ENCODE peak calls at places on chromosome 14, in four cellular contexts. Z is adrenal gland, D is tibial nerve, F is AG09309. G is an unnamed sample.

GRCh38 chr14:60721331-60722162 is 2.6 kb downstream of the SIX4 start:
- DNase-seq in Z (peak; percentile 57), D (no peak), F (no peak), G (no peak)

GRCh38 chr14:68757618-68758081 is 35.2 kb downstream of the ZFP36L1 start:
- DNase-seq in Z (peak; percentile 54), D (peak; percentile 42), F (no peak), G (no peak)

GRCh38 chr14:77145975-77146740 is 4.6 kb upstream of the ZDHHC22 start:
- DNase-seq in Z (no peak), D (no peak), F (no peak), G (no peak)

GRCh38 chr14:77120771-77121743 is 20.5 kb downstream of the ZDHHC22 start:
- DNase-seq in Z (peak; percentile 48), D (no peak), F (no peak), G (no peak)

GRCh38 chr14:29906256-29906885 is 21.3 kb downstream of the PRKD1 start:
- DNase-seq in Z (no peak), D (no peak), F (no peak), G (no peak)

GRCh38 chr14:66070542-66071319 is 415.4 kb upstream of the CCDC196 start:
- DNase-seq in Z (peak; percentile 60), D (peak; percentile 33), F (no peak), G (no peak)

GRCh38 chr14:42222924-42223471 is 616.3 kb downstream of the LRFN5 start:
- DNase-seq in Z (no peak), D (peak; percentile 25), F (peak; percentile 44), G (peak; percentile 49)

GRCh38 chr14:103561381-103562134 is 899 bp downstream of the BAG5 start:
- DNase-seq in Z (no peak), D (no peak), F (no peak), G (peak; percentile 90)

GRCh38 chr14:104118006-104118844 is 20.2 kb upstream of the KIF26A start:
- DNase-seq in Z (no peak), D (no peak), F (no peak), G (peak; percentile 81)

GRCh38 chr14:71320734-71321555 is 413.7 kb downstream of the PCNX1 start:
- DNase-seq in Z (peak; percentile 74), D (peak; percentile 18), F (no peak), G (peak; percentile 31)

GRCh38 chr14:68622856-68623255 is 170.0 kb downstream of the ZFP36L1 start:
- DNase-seq in Z (no peak), D (no peak), F (no peak), G (no peak)

GRCh38 chr14:98189077-98189476 is 1082.9 kb downstream of the BCL11B start:
- DNase-seq in Z (no peak), D (no peak), F (no peak), G (no peak)

GRCh38 chr14:56159066-56159465 is 40.9 kb downstream of the PELI2 start:
- DNase-seq in Z (no peak), D (no peak), F (no peak), G (no peak)

GRCh38 chr14:76280221-76280620 is 95.7 kb upstream of the ESRRB start:
- DNase-seq in Z (no peak), D (no peak), F (no peak), G (no peak)

GRCh38 chr14:68099348-68100045 is 279.9 kb downstream of the RAD51B start:
- DNase-seq in Z (no peak), D (no peak), F (no peak), G (no peak)

GRCh38 chr14:48323655-48324054 is 648.2 kb upstream of the MDGA2 start:
- DNase-seq in Z (no peak), D (no peak), F (no peak), G (no peak)

GRCh38 chr14:88164906-88165534 is 158.0 kb downstream of the KCNK10 start:
- DNase-seq in Z (no peak), D (no peak), F (no peak), G (no peak)

GRCh38 chr14:99217556-99217955 is 54.4 kb downstream of the BCL11B start:
- DNase-seq in Z (no peak), D (no peak), F (no peak), G (no peak)

GRCh38 chr14:76376001-76376404 is at the start of gene ESRRB:
- DNase-seq in Z (no peak), D (no peak), F (no peak), G (no peak)

GRCh38 chr14:99507860-99508640 is 26.8 kb downstream of the CCNK start:
- DNase-seq in Z (no peak), D (no peak), F (no peak), G (no peak)

GRCh38 chr14:27096091-27096490 is 498.3 kb upstream of the NOVA1 start:
- DNase-seq in Z (no peak), D (no peak), F (no peak), G (no peak)

GRCh38 chr14:104889374-104889755 is 24.3 kb downstream of the CEP170B start:
- DNase-seq in Z (peak; percentile 15), D (no peak), F (no peak), G (peak; percentile 79)

GRCh38 chr14:103627073-103628025 is 1.7 kb upstream of the KLC1 start:
- DNase-seq in Z (no peak), D (no peak), F (no peak), G (no peak)

GRCh38 chr14:69693823-69694729 is 72.9 kb upstream of the SRSF5 start:
- DNase-seq in Z (peak; percentile 84), D (no peak), F (no peak), G (no peak)

GRCh38 chr14:52369305-52369781 is 55.2 kb downstream of the PTGER2 start:
- DNase-seq in Z (no peak), D (peak; percentile 17), F (peak; percentile 82), G (no peak)

DNA sequence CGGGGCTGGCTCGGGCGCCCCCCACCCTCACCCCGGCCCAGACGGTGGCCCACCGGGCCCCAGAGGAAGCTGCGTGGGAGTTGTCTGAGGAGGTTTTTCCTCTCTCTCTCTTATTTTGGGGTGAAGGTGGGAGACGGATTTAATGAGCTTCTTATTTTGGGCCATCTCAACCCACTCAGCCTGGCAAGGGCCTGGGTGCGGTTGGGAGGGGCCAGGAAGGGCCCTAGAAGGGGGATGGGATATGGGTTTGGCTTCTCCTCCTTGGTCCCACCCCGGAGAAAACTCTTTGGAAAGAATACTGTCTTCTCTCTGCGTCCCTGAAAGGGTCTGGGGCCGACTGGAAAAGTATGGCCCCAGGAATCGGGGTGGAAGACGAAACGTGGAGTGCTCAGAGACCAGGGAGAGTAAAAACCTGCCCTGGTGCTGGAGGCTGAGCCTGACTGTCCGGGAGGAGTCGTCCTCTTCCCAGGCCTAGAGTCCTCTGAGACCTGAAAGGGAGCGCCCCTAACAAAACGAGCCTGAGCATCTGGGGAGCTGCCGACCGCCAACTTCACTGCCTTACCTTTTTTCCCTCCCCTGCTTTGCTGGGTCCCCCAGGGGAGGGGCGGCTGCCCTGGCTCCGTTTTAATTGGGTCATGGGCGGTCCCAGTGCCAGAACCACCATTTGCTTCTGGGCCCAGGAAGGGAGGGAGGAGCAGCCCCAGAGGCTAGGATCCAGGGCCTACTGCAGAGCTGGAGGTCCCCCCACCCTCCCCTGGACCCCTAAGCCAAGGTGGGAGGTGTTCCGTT is 1.6 kb downstream of the MMP14 start:
- DNase-seq in Z (no peak), D (peak; percentile 77), F (no peak), G (peak; percentile 83)
- H3K4me3 ChIP-seq in Z (peak overlapping the region; percentile 90), D (peak overlapping the region; percentile 76), F (peak overlapping the region; percentile 86), G (peak overlapping the region; percentile 63)

DNA sequence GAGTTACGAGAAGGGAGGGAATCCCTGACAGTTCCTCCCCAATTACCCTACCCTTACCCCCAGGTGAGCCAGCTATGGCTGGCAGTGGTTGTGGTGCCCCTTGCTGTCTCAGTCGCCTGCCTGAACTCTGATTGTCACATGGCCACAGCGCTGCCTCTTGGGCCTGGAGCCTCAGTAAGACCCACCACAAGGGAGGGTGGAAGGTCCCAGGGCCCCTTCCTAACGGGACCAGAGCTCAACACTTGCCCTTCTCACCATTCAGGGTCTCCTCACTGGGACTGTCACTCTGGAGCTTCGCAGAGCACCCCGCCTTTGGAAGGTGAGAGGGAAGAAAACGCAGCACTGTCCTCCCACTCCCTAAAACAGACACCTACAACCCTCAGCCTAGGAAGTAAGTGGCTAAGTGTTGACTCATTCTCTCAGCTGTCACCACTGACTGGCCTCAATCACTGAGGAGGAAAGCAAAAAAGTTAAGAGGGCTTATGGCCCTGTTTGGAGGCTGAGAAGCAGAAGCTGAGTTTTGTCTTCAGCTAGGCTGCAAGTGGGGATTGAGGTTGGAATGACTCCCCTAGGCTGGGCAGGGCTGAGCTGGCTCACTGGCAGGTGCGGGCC is 1.0 kb downstream of the TMEM253 start:
- DNase-seq in Z (no peak), D (no peak), F (no peak), G (no peak)
- H3K4me3 ChIP-seq in Z (no peak overlapping the region), D (no peak overlapping the region), F (no peak overlapping the region), G (no peak overlapping the region)

DNA sequence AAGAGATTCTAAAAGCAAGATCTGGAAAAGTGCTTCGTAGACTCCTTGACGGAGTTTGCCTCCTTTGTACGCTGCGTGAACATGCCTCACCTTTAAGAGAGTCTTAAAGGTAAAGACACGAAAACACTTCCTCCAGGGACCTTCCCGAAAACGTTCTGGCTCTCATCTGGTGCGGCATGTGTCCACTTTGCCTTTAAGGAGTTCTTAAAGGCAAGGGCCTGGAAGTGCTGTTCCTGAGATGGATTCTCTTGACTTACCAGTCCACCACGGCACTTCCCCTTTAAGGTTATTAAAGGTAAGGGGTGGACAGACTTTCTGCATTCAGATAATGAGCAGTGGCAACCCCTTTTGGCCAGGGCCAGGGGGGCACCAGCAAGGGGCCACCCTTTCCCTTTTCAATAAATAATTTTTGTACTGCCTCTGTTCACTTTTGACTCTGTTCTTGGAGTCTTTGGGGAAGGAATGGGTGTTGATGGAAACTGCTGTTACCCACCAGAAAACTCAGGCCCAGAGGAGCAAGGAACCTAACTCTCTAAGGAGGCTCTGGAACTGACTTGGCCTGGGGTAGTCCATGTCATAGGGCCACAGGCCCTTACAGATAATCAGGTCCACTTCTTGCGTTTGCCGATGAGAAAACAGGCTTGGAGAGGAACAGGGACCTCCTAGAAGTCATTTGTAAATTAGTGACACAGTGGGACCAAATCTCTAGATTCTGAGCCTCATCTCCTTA is 4.4 kb downstream of the REM2 start:
- DNase-seq in Z (peak; percentile 79), D (peak; percentile 25), F (no peak), G (no peak)
- H3K4me3 ChIP-seq in Z (peak overlapping the region; percentile 35), D (peak overlapping the region; percentile 61), F (peak overlapping the region; percentile 42), G (peak overlapping the region; percentile 50)

GRCh38 chr14:22462923-22463322 is 126.1 kb downstream of the DAD1 start:
- DNase-seq in Z (no peak), D (no peak), F (no peak), G (no peak)
- H3K4me3 ChIP-seq in Z (no peak overlapping the region), D (no peak overlapping the region), F (no peak overlapping the region), G (no peak overlapping the region)

GRCh38 chr14:93987376-93987775 is 9.7 kb upstream of the CCDC197 start:
- DNase-seq in Z (no peak), D (no peak), F (no peak), G (no peak)
- H3K4me3 ChIP-seq in Z (no peak overlapping the region), D (no peak overlapping the region), F (no peak overlapping the region), G (no peak overlapping the region)

GRCh38 chr14:102275866-102276265 is 29.1 kb downstream of the MOK start:
- DNase-seq in Z (no peak), D (no peak), F (no peak), G (no peak)

GRCh38 chr14:102277874-102278630 is 26.9 kb downstream of the MOK start:
- DNase-seq in Z (no peak), D (no peak), F (no peak), G (no peak)

DNA sequence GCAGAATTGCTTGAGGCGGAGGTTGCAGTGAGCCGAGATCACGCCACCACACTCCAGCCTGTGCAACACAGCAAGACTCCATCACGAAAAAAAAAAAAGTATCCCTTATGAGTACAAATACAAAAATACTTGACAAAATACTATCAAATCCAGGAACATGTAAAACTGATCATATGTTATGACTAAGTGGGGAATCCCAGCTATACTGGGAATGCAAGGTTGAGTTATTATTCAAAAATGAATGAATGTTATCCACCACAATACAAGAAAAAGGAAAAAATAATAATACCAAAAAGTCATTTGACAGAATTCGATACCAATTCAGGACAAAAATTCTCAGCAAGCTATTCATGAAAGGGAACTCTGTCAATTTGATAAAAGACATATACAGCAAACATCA is 32.6 kb downstream of the MOK start:
- DNase-seq in Z (no peak), D (no peak), F (no peak), G (no peak)
- H3K4me3 ChIP-seq in Z (no peak overlapping the region), D (no peak overlapping the region), F (no peak overlapping the region), G (no peak overlapping the region)

G was measured in lower leg skin.